ENCODE peak calls at places on chromosomes 1 and 21, in four cellular contexts. G is lower lobe of right lung, O is HCT116, C is retinal pigment epithelial cell. D is an unnamed sample.

GRCh38 chr21:39387461-39388037 is 38.7 kb upstream of the HMGN1 start:
- DNase-seq in O (peak; percentile 60), C (peak; percentile 39), G (peak; percentile 92), D (no peak)

GRCh38 chr1:186050360-186050759 is 316.2 kb downstream of the HMCN1 start:
- DNase-seq in O (no peak), G (no peak), C (no peak), D (peak; percentile 47)

GRCh38 chr1:171666114-171666769 is 13.8 kb upstream of the MYOC start:
- DNase-seq in G (no peak), O (no peak), C (no peak), D (no peak)

GRCh38 chr1:231039161-231040018 is 664 bp downstream of the FAM89A start:
- DNase-seq in G (peak; percentile 67), C (no peak), O (no peak), D (no peak)

GRCh38 chr1:41803656-41804055 is 115.1 kb downstream of the HIVEP3 start:
- DNase-seq in O (no peak), G (no peak), C (no peak), D (no peak)

GRCh38 chr1:29125237-29125641 is 1.5 kb upstream of the TMEM200B start:
- DNase-seq in G (no peak), O (no peak), C (no peak), D (no peak)

GRCh38 chr1:33349778-33350610 is 29.1 kb upstream of the A3GALT2 start:
- DNase-seq in C (no peak), G (peak; percentile 94), O (peak; percentile 68), D (no peak)

GRCh38 chr1:10152709-10153284 is 57.6 kb upstream of the KIF1B start:
- DNase-seq in O (peak; percentile 16), G (no peak), C (no peak), D (no peak)

GRCh38 chr1:155127672-155128468 is at the start of gene EFNA1:
- DNase-seq in C (no peak), O (no peak), G (peak; percentile 84), D (no peak)

GRCh38 chr1:179876289-179876715 is 1.3 kb downstream of the TOR1AIP2 start:
- DNase-seq in C (no peak), O (no peak), G (no peak), D (no peak)

GRCh38 chr1:41360074-41361027 is 883 bp upstream of the FOXO6 start:
- DNase-seq in C (peak; percentile 81), O (no peak), G (no peak), D (no peak)

GRCh38 chr1:36622741-36623648 is 140.3 kb upstream of the CSF3R start:
- DNase-seq in G (no peak), O (no peak), C (no peak), D (no peak)

GRCh38 chr1:245258271-245258920 is 103.6 kb downstream of the KIF26B start:
- DNase-seq in G (no peak), O (no peak), C (no peak), D (peak; percentile 76)

GRCh38 chr1:83761977-83762376 is 237.0 kb downstream of the TTLL7 start:
- DNase-seq in C (no peak), G (no peak), O (no peak), D (no peak)

GRCh38 chr1:242523968-242524570 is 428 bp downstream of the PLD5 start:
- DNase-seq in O (no peak), C (peak; percentile 7), G (peak; percentile 44), D (no peak)

GRCh38 chr1:164858233-164858632 is 299.2 kb downstream of the PBX1 start:
- DNase-seq in O (no peak), G (no peak), C (no peak), D (no peak)

GRCh38 chr1:30095451-30096025 is 627.8 kb downstream of the MATN1 start:
- DNase-seq in C (no peak), G (no peak), O (no peak), D (no peak)

GRCh38 chr1:82565146-82565545 is 764.4 kb downstream of the ADGRL2 start:
- DNase-seq in O (peak; percentile 59), G (no peak), C (peak; percentile 50), D (peak; percentile 97)

GRCh38 chr1:16048573-16049189 is 5.1 kb downstream of the CLCNKB start:
- DNase-seq in C (no peak), O (no peak), G (peak; percentile 72), D (no peak)

GRCh38 chr1:22935450-22935849 is 37.2 kb downstream of the LACTBL1 start:
- DNase-seq in C (no peak), O (peak; percentile 16), G (no peak), D (no peak)

GRCh38 chr1:184881941-184882648 is 92.2 kb downstream of the NIBAN1 start:
- DNase-seq in O (no peak), C (no peak), G (no peak), D (no peak)

GRCh38 chr1:161678510-161678909 is 15.6 kb downstream of the FCGR2B start:
- DNase-seq in G (no peak), O (no peak), C (no peak), D (no peak)

GRCh38 chr1:64031191-64031590 is 172.2 kb upstream of the UBE2U start:
- DNase-seq in O (no peak), C (no peak), G (no peak), D (no peak)

GRCh38 chr1:160251687-160252526 is 10.4 kb downstream of the DCAF8 start:
- DNase-seq in C (no peak), G (peak; percentile 60), O (peak; percentile 38), D (no peak)

GRCh38 chr21:38903578-38904193 is 98.0 kb downstream of the ETS2 start:
- DNase-seq in G (no peak), O (no peak), C (peak; percentile 84), D (no peak)

GRCh38 chr1:197469620-197470210 is 201.7 kb downstream of the CRB1 start:
- DNase-seq in C (no peak), G (no peak), O (no peak), D (no peak)

GRCh38 chr21:29332461-29333354 is 34.0 kb downstream of the BACH1 start:
- DNase-seq in O (no peak), G (no peak), C (no peak), D (no peak)

GRCh38 chr1:3213730-3214129 is 144.7 kb downstream of the PRDM16 start:
- DNase-seq in O (no peak), G (no peak), C (peak; percentile 92), D (peak; percentile 1)

DNA sequence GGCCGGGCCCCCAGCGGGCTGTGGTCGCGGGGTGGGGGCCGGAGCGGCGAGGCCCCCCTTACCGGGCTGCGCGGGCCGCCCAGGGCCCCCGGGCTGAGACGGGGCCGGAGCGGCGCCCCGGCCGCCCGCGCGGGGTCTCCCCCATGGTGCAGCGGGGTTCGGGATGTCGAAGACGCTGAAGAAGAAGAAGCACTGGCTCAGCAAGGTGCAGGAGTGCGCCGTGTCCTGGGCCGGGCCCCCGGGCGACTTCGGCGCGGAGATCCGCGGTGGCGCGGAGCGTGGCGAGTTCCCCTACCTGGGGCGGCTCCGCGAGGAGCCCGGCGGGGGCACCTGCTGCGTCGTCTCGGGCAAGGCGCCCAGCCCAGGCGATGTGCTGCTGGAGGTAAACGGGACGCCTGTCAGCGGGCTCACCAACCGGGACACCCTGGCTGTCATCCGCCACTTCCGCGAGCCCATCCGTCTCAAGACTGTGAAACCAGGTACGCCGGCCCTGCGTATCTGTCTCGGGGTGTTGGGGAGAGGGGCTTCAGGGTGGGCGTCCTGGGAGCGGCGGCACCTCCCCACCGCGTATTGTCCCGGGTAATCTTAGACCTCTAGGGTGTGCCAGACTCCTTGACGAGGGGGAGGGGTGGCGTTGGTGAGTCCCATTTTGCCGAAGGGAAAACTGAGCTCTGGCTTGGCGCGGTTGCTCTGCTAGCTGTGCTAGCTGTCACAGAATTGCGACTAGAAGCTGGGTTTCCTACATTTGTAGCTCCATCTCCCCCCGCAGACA is 742 bp downstream of the MAGI3 start:
- DNase-seq in G (peak; percentile 74), O (no peak), C (no peak), D (no peak)
- TF ChIP-seq CTCF in G (no peak), O (peak; percentile 4), C (no peak), D (peak; percentile 23)

GRCh38 chr21:42364304-42364865 is 1.9 kb downstream of the TFF1 start:
- DNase-seq in G (no peak), C (no peak), O (no peak), D (no peak)

GRCh38 chr21:42367379-42368165 is 1.2 kb upstream of the TFF1 start:
- DNase-seq in G (no peak), C (no peak), O (no peak), D (no peak)

GRCh38 chr21:42363331-42363730 is 3.0 kb downstream of the TFF1 start:
- DNase-seq in O (no peak), C (no peak), G (no peak), D (no peak)

GRCh38 chr21:42366292-42367010 is at the start of gene TFF1:
- DNase-seq in G (no peak), O (no peak), C (no peak), D (no peak)

GRCh38 chr21:42365770-42366169 is 565 bp downstream of the TFF1 start:
- DNase-seq in G (no peak), C (no peak), O (no peak), D (no peak)
- H3K4me3 ChIP-seq in G (no peak overlapping the region), C (no peak overlapping the region), O (no peak overlapping the region), D (no peak overlapping the region)

GRCh38 chr1:222129041-222129440 is 387.2 kb upstream of the DUSP10 start:
- DNase-seq in G (no peak), C (no peak), O (no peak), D (no peak)

GRCh38 chr1:222127096-222127495 is 385.2 kb upstream of the DUSP10 start:
- DNase-seq in O (no peak), G (no peak), C (no peak), D (no peak)

GRCh38 chr1:222126052-222126451 is 384.2 kb upstream of the DUSP10 start:
- DNase-seq in G (no peak), O (no peak), C (no peak), D (no peak)

GRCh38 chr1:222127526-222128152 is 385.8 kb upstream of the DUSP10 start:
- DNase-seq in O (no peak), G (no peak), C (no peak), D (no peak)

GRCh38 chr1:222124602-222125001 is 382.7 kb upstream of the DUSP10 start:
- DNase-seq in C (no peak), G (no peak), O (no peak), D (no peak)
- TF ChIP-seq CTCF in C (peak; percentile 53), G (no peak), O (peak; percentile 47), D (peak; percentile 52)

GRCh38 chr1:207862241-207862787 is 48.6 kb downstream of the CD34 start:
- DNase-seq in O (no peak), C (no peak), G (no peak), D (no peak)
- H3K4me3 ChIP-seq in O (no peak overlapping the region), C (no peak overlapping the region), G (no peak overlapping the region), D (no peak overlapping the region)

GRCh38 chr21:43269461-43269860 is 100.7 kb downstream of the CRYAA start:
- DNase-seq in C (no peak), O (no peak), G (peak; percentile 43), D (no peak)
- TF ChIP-seq CTCF in C (peak; percentile 54), O (peak; percentile 69), G (peak; percentile 30), D (peak; percentile 42)

DNA sequence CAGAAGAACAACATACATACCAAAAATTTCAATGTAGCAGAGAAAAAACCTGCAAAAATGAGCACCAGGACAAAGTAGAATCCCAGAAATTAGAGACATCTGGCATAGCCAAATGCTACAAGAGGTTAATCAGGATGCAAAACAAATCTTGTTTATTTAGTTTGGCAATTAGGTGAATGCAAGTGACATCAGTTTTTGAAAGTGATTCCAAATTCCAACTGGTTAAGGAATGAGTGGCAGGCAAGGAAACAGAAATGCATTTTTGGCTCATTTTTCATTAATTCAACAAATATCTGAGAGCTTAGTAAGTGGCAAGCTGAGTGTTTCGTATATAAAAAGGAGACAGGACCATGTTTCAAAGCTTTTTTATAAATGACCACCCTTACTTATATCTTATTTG is 21.3 kb downstream of the SCAF4 start:
- DNase-seq in C (no peak), G (no peak), O (no peak), D (no peak)
- H3K4me3 ChIP-seq in C (no peak overlapping the region), G (no peak overlapping the region), O (no peak overlapping the region), D (no peak overlapping the region)

GRCh38 chr21:32727728-32728454 is at the start of gene SYNJ1:
- DNase-seq in O (peak; percentile 73), G (peak; percentile 97), C (peak; percentile 56), D (no peak)
- TF ChIP-seq CTCF in O (no peak), G (no peak), C (no peak), D (no peak)

D was measured in epithelial cell of proximal tubule.